ENCODE peak calls at places on chromosomes 11 and 22, in ten cellular contexts. A is GM23248, Y is endothelial cell of umbilical vein, H is mammary epithelial cell, G is SK-N-SH, L is PC-3, P is fibroblast of lung, M is IMR-90, K is keratinocyte, X is H9. I is an unnamed sample. For H3K4me1, H4K20me1 and H3K9me3, the result is how much of the 10 kb centered on the place peaks cover.

GRCh38 chr11:3202759-3203158 is 15.9 kb downstream of the MRGPRG start:
- DNase-seq in Y (no peak), G (peak), X (no peak), K (no peak), P (no peak), H (no peak), A (no peak), L (no peak), M (no peak), I (peak)

GRCh38 chr11:117930668-117931330 is 1.6 kb upstream of the TMPRSS13 start:
- DNase-seq in H (no peak), G (no peak), L (no peak), Y (no peak), A (no peak), M (no peak), P (no peak), K (no peak), X (no peak), I (no peak)

GRCh38 chr11:107928767-107929507 is 689 bp downstream of the RAB39A start:
- DNase-seq in G (peak), X (peak), P (no peak), M (no peak), L (no peak), K (no peak), Y (no peak), A (no peak), H (no peak), I (no peak)

GRCh38 chr11:45857834-45858492 is 10.7 kb downstream of the CRY2 start:
- DNase-seq in P (peak), A (peak), G (peak), M (peak), H (peak), K (no peak), Y (peak), X (no peak), L (no peak), I (peak)

GRCh38 chr11:21460082-21460481 is 732.8 kb upstream of the ANO5 start:
- DNase-seq in A (no peak), H (no peak), K (no peak), P (no peak), G (no peak), Y (no peak), L (peak), M (no peak), X (no peak), I (no peak)

GRCh38 chr11:69700278-69701140 is 3.3 kb downstream of the FGF19 start:
- DNase-seq in G (peak), L (peak), Y (peak), H (no peak), P (peak), A (peak), K (no peak), M (peak), X (peak), I (peak)

GRCh38 chr22:26786398-26786797 is 129.0 kb downstream of the MIAT start:
- DNase-seq in M (no peak), A (no peak), L (no peak), K (no peak), X (no peak), G (no peak), Y (no peak), P (no peak), H (no peak), I (no peak)

GRCh38 chr22:34885852-34886251 is 180.1 kb upstream of the ISX start:
- DNase-seq in Y (no peak), A (no peak), P (peak), L (no peak), H (peak), K (peak), M (no peak), X (no peak), G (no peak), I (no peak)

GRCh38 chr11:129611661-129612566 is 203.7 kb upstream of the TMEM45B start:
- DNase-seq in G (no peak), Y (no peak), X (no peak), A (peak), P (peak), L (peak), M (no peak), K (no peak), H (peak), I (no peak)

GRCh38 chr11:92512204-92512569 is 287.6 kb downstream of the FAT3 start:
- DNase-seq in M (no peak), X (no peak), A (no peak), G (no peak), K (no peak), P (no peak), H (no peak), Y (no peak), L (no peak), I (no peak)

GRCh38 chr11:129731316-129731715 is 84.3 kb upstream of the TMEM45B start:
- DNase-seq in G (no peak), K (peak), A (no peak), H (peak), M (no peak), L (peak), Y (no peak), P (no peak), X (no peak), I (no peak)

GRCh38 chr22:36569999-36570398 is 41.0 kb upstream of the EIF3D start:
- DNase-seq in M (peak), H (peak), X (peak), Y (peak), P (peak), A (peak), L (no peak), K (no peak), G (peak), I (peak)

GRCh38 chr11:122139595-122139866 is 23.5 kb upstream of the BLID start:
- DNase-seq in G (no peak), Y (peak), L (peak), A (no peak), K (no peak), H (no peak), M (peak), P (peak), X (no peak), I (no peak)

GRCh38 chr22:19873960-19874306 is 19.3 kb upstream of the GNB1L start:
- DNase-seq in K (no peak), G (peak), A (no peak), M (no peak), P (no peak), H (no peak), X (no peak), L (no peak), Y (no peak), I (peak)

GRCh38 chr11:87421422-87421821 is 383.7 kb downstream of the TMEM135 start:
- DNase-seq in A (peak), H (peak), M (peak), G (peak), L (peak), Y (peak), X (peak), P (peak), K (peak), I (peak)

GRCh38 chr22:50059185-50059880 is 1.2 kb upstream of the TTLL8 start:
- DNase-seq in G (peak), H (no peak), L (no peak), A (peak), M (peak), X (peak), P (no peak), Y (peak), K (no peak), I (peak)

GRCh38 chr11:122317337-122317736 is 201.3 kb upstream of the BLID start:
- DNase-seq in P (peak), G (no peak), M (peak), X (no peak), K (no peak), A (peak), L (no peak), H (no peak), Y (no peak), I (no peak)

GRCh38 chr11:72352859-72353551 is 81.3 kb downstream of the CLPB start:
- DNase-seq in Y (no peak), A (peak), K (no peak), G (peak), M (peak), X (peak), H (peak), P (peak), L (no peak), I (peak)

GRCh38 chr22:50087646-50088045 is 2.2 kb upstream of the MOV10L1 start:
- DNase-seq in G (no peak), P (no peak), L (no peak), A (no peak), X (no peak), Y (no peak), H (no peak), K (no peak), M (no peak), I (peak)

GRCh38 chr11:128236506-128237498 is 350.6 kb downstream of the ETS1 start:
- DNase-seq in K (no peak), P (no peak), L (no peak), M (no peak), A (no peak), Y (no peak), X (no peak), H (no peak), G (peak), I (no peak)

GRCh38 chr11:119065369-119065768 is 2.2 kb upstream of the VPS11 start:
- DNase-seq in H (no peak), L (peak), K (no peak), G (peak), A (peak), Y (peak), M (peak), P (peak), X (peak), I (peak)

GRCh38 chr22:47366026-47366767 is 603.7 kb downstream of the TBC1D22A start:
- DNase-seq in L (no peak), P (no peak), H (no peak), M (no peak), G (no peak), A (no peak), X (no peak), Y (no peak), K (no peak), I (no peak)

GRCh38 chr11:83865636-83866461 is 579.7 kb upstream of the CCDC90B start:
- DNase-seq in A (peak), M (peak), L (peak), P (peak), X (no peak), G (no peak), H (peak), K (no peak), Y (no peak), I (no peak)

GRCh38 chr11:372809-373715 is 3.8 kb downstream of the B4GALNT4 start:
- DNase-seq in X (no peak), Y (no peak), L (no peak), K (no peak), G (no peak), P (no peak), A (no peak), H (no peak), M (no peak), I (peak)

DNA sequence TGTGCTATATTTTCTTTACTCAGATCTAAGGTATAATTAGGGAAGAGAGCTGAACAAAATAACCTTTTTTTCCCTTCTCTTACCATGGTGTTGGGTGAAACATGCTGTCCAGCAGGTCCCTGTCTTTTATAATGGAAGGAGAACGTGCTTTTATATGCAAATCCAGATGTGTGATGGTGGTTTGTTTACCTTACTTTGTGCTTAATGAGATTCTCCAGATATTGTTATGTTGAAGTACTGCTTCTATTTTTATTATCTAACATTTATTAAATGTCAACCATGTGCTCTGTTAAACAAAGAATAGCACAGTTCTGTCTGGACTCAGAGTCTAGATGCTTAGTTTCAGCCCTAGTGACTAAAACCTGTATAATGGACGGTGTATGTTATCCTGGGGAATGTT is 10.1 kb upstream of the GRIK4 start:
- DNase-seq in Y (no peak), G (no peak), L (no peak), X (no peak), M (no peak), A (no peak), P (no peak), K (no peak), H (no peak), I (peak)
- H3K4me1 ChIP-seq in Y (under half), G (under half), L (under half), X (under half), M (under half), A (under half), P (under half), K (under half), H (under half), I (under half)

DNA sequence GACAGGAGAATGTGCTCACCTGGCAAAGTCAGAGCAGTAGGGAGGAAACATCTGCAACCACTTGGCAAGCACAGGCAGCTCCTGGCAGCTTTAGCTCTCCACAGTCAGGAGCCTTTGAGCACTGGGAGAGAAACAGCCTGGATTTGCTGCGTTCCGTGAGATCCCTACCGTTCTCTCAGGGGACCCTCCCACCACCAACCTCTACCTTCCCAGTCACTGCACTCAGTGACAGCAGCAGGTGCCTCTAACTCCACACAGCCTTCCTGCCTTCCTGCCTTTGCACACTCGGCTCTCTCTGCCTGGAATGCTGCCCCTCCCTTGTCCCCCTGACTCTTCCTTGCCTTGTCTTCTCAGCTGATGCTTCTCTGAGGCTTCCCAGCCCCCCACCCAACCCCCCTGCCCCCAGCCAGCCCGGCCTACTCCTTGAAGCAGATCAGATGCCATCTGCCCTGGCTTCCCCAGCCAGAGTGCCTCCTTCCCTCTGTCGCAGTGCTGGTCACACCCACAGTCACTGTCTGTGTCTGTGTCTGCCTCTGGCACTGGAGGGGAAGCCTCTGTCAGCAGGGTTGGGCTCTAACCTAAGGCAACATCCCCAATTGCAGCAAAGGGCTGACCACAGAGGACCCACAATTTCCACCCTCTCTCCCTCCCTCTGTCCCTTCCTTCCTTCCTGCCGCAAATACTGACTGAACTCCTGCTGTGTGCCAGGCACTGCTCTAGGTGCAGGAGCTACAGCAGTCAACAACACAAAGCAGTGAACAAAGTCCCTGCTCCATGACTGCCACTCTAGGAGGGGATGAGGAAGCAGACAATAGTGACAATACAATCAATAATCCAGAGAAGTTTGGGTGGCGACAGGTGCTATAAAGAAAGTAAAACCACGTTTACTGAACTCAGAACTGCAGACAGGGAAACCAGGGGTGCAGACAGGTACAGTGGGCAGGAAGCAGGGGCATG is 14.8 kb upstream of the TSKU start:
- DNase-seq in H (peak), G (no peak), M (no peak), K (no peak), X (no peak), P (peak), L (no peak), Y (peak), A (peak), I (no peak)
- H4K20me1 ChIP-seq in H (under half), G (under half), M (under half), K (under half), X (under half), P (under half), L (under half), Y (under half), A (under half), I (under half)

GRCh38 chr22:22461583-22461982 is 47.0 kb downstream of the ZNF280B start:
- DNase-seq in L (no peak), P (no peak), H (no peak), G (no peak), K (no peak), A (no peak), Y (no peak), X (no peak), M (no peak), I (no peak)

GRCh38 chr22:22460060-22460459 is 48.5 kb downstream of the ZNF280B start:
- DNase-seq in X (peak), L (no peak), A (no peak), H (no peak), Y (no peak), M (no peak), G (no peak), P (no peak), K (no peak), I (no peak)

GRCh38 chr22:22458896-22459588 is 49.5 kb downstream of the ZNF280B start:
- DNase-seq in L (no peak), P (peak), H (no peak), G (no peak), M (no peak), K (no peak), A (no peak), X (no peak), Y (no peak), I (no peak)

GRCh38 chr22:22461111-22461510 is 47.4 kb downstream of the ZNF280B start:
- DNase-seq in X (no peak), H (no peak), K (no peak), M (no peak), P (no peak), A (no peak), G (no peak), L (no peak), Y (no peak), I (no peak)

DNA sequence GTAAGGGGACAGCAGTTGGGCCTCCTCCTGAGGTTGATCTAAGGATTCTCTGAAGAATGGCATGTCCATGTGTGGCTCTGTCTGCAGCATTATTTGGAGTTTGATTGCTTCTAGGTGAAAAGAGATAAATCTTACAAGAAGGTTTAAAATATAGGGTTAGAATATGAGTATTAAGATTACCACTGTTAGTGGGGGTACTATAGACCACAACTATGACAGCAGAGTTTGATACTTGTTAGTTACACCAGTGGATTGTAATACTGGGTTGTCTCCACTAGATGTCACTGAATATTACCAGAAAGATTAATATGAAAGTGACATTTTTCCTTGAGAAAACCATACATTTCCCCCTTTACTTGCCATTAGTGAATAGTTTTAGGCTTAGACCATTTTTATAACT is 47.9 kb downstream of the ZNF280B start:
- DNase-seq in M (no peak), L (peak), Y (peak), A (peak), X (no peak), G (peak), K (no peak), P (no peak), H (no peak), I (no peak)
- H3K9me3 ChIP-seq in M (under half), L (under half), Y (under half), A (under half), X (under half), G (under half), K (under half), P (under half), H (under half), I (under half)

DNA sequence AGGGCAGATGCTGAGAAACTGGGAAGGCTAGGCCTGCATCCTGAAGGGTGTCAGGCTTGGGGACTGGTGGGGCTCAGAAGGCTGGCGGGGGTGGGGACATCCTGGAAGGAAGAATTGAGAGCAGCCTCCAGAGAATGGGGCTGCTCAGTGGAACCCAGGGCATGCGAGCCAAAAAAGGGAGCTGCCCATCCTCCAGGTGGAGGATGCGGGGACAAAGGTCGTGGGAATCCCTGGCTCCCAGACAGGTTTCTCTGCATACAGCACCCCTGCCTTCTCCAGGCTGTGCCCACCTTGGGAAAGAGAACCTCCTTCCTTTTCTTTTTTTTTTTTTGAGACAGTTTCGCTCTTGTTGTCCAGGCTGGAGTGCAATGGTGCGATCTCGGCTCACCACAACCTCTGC is 40.9 kb upstream of the ARFGAP3 start:
- DNase-seq in M (no peak), G (no peak), K (no peak), Y (no peak), H (no peak), L (no peak), X (no peak), P (no peak), A (no peak), I (peak)
- H3K4me1 ChIP-seq in M (under half), G (under half), K (under half), Y (under half), H (under half), L (under half), X (under half), P (under half), A (under half), I (under half)

GRCh38 chr22:40441761-40442364 is 71.5 kb downstream of the SGSM3 start:
- DNase-seq in X (no peak), K (no peak), H (no peak), M (no peak), A (no peak), L (no peak), Y (no peak), P (no peak), G (no peak), I (no peak)
- H4K20me1 ChIP-seq in X (under half), K (under half), H (under half), M (under half), A (under half), L (under half), Y (under half), P (under half), G (under half), I (under half)